ENCODE peak calls at places on chromosomes 13 and 19, in nine cellular contexts. Z is tibial nerve; N is IMR-90; Y is colonic mucosa; U is adrenal gland; Q is K562; X is body of pancreas; R is CD8-positive, alpha-beta T cell; D is Peyer's patch. B is an unnamed sample.

GRCh38 chr13:111941845-111942447 is 125.0 kb upstream of the SOX1 start:
- DNase-seq in R (peak; percentile 15), Z (no peak), Q (no peak), D (no peak), X (no peak), U (no peak), N (no peak), Y (no peak), B (no peak)

GRCh38 chr19:4686700-4687099 is 16.6 kb upstream of the MYDGF start:
- DNase-seq in Y (no peak), R (no peak), Z (no peak), X (no peak), D (no peak), N (no peak), Q (no peak), U (no peak), B (no peak)

GRCh38 chr13:50989476-50989875 is 79.9 kb downstream of the RNASEH2B start:
- DNase-seq in N (no peak), D (no peak), U (no peak), Q (no peak), Z (peak; percentile 60), X (no peak), R (no peak), Y (no peak), B (no peak)

GRCh38 chr13:110834572-110834971 is 80.3 kb downstream of the ANKRD10 start:
- DNase-seq in Q (no peak), Z (no peak), U (no peak), D (no peak), R (no peak), X (no peak), Y (no peak), N (no peak), B (no peak)

GRCh38 chr19:58570770-58571574 is 2.2 kb downstream of the MZF1 start:
- DNase-seq in Q (no peak), Z (no peak), X (peak; percentile 13), U (peak; percentile 13), N (no peak), D (peak; percentile 45), Y (peak; percentile 20), R (no peak), B (no peak)

GRCh38 chr13:27920677-27921420 is 1.0 kb downstream of the PDX1 start:
- DNase-seq in Y (no peak), U (no peak), X (peak; percentile 26), Z (no peak), D (no peak), N (peak; percentile 6), R (no peak), Q (no peak), B (no peak)

GRCh38 chr13:33125821-33126570 is 109.8 kb downstream of the KL start:
- DNase-seq in Z (peak; percentile 77), X (peak; percentile 29), D (peak; percentile 57), U (peak; percentile 88), Y (no peak), N (peak; percentile 97), R (no peak), Q (no peak), B (peak; percentile 59)

GRCh38 chr13:29564828-29565227 is 30.7 kb downstream of the SLC7A1 start:
- DNase-seq in X (no peak), N (no peak), Y (no peak), U (no peak), Z (no peak), Q (no peak), R (no peak), D (no peak), B (no peak)

GRCh38 chr13:33727356-33728083 is 90.4 kb upstream of the RFC3 start:
- DNase-seq in Q (no peak), D (no peak), X (no peak), Y (no peak), Z (no peak), U (no peak), N (no peak), R (no peak), B (no peak)

GRCh38 chr13:85371254-85371653 is 428.0 kb downstream of the SLITRK6 start:
- DNase-seq in R (no peak), Q (no peak), U (no peak), N (no peak), Y (no peak), D (no peak), X (no peak), Z (no peak), B (no peak)

GRCh38 chr13:73981595-73981994 is 152.6 kb downstream of the KLF12 start:
- DNase-seq in U (no peak), N (peak; percentile 51), X (no peak), Z (no peak), Q (no peak), Y (no peak), R (no peak), D (no peak), B (no peak)

GRCh38 chr13:34076943-34077703 is 259.2 kb downstream of the RFC3 start:
- DNase-seq in Q (no peak), N (peak; percentile 1), Y (no peak), D (no peak), X (no peak), Z (no peak), U (no peak), R (no peak), B (no peak)

GRCh38 chr19:3229346-3229743 is 4.9 kb downstream of the CELF5 start:
- DNase-seq in N (no peak), U (no peak), D (no peak), R (no peak), Y (no peak), Q (no peak), Z (no peak), X (no peak), B (no peak)

DNA sequence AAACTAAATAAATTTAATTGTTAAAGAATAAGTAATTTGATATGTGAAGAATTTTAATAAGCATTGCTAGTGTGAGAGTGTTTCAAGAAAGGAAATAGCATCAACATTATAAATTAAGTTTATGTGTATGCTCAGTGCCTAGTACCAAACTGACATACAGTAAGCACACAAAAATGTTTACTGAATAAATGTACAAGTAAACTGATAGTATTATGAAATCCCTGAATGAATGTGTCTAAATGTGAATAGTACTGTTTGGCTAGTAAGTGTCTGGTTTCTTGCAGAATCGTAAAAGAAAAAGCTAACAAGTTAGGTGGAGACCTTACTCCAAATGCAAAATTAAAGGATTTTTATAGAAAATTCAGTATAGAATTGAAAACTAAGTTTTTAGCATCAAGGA is 233.6 kb downstream of the PCDH9 start:
- DNase-seq in N (peak; percentile 18), R (no peak), Z (no peak), X (no peak), D (no peak), U (no peak), Q (no peak), Y (no peak), B (no peak)
- H3K4me3 ChIP-seq in N (no peak overlapping the region), R (no peak overlapping the region), Z (no peak overlapping the region), X (no peak overlapping the region), D (no peak overlapping the region), U (no peak overlapping the region), Q (no peak overlapping the region), Y (no peak overlapping the region), B (no peak overlapping the region)

DNA sequence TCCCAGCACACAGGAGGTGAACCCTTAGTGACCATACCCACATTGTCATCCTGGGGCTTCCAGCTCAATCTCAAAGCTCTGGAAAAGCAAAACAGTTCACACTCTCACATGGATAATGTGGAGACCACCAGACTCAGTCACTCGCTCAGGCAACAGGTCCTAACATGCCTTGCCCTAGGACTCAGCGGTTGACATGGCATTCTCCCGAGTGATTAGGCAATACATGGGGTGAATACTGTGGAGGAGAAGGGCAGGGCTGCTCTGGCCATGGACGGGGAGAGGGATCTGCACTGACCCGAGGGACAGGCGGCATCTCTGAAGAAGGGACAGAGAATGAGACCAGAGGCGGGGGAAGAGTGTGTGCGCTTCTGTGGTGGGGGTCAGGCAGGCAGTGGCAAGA is 44.4 kb upstream of the EPHX3 start:
- DNase-seq in R (no peak), N (no peak), Y (no peak), U (peak; percentile 60), X (no peak), Q (no peak), D (no peak), Z (no peak), B (no peak)
- H3K4me1 ChIP-seq in R (peaks cover 71% of the 10 kb centered on the region), N (peaks cover 28% of the 10 kb centered on the region), Y (peaks cover 34% of the 10 kb centered on the region), U (peaks cover 89% of the 10 kb centered on the region), X (peaks cover 78% of the 10 kb centered on the region), Q (peaks cover 29% of the 10 kb centered on the region), D (peaks cover 67% of the 10 kb centered on the region), Z (peaks cover 72% of the 10 kb centered on the region), B (peaks cover 24% of the 10 kb centered on the region)

DNA sequence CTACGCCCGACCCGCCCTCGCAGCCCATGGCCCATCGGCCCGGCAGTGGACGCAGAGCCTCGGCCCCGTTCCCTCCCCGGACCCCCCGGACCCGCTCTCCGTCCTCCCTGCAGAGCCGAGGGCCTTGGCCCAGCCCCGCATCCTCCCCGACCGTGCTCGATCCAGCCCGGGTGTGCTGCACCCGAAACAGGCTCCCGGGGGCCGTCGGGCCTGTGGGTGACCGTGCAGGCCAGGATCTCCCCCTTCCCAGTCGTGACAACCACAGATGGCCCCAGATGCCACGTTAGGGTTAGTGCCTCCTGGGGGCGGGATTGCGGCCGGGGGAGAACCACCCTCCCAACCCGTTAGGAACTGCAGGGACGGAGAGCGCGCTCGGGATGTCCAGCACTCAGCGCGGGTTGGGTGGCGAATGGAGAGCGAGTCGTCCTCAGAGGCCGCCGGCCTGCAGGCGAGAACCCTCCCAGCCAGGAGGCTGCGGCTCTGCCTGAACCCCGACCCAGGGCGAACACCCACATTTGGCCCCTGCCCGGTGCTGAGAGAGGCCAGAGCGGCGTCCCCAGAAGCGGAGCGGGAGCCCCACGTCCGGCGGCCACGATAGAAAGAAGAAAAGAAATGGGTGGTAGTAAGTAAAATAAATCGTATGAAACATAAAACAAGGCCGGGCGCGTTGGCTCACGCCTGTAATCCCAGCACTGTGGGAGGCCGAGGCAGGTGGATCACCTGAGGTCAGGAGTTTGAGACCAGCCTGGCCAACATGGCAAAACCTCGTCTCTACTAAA is 6.7 kb upstream of the MADCAM1 start:
- DNase-seq in N (peak; percentile 8), Z (no peak), U (peak; percentile 53), D (no peak), Q (no peak), X (peak; percentile 49), Y (no peak), R (no peak), B (no peak)
- TF ChIP-seq CTCF in N (no peak), Z (no peak), U (no peak), D (no peak), Q (no peak), X (no peak), Y (no peak), R (no peak), B (no peak)

GRCh38 chr19:49061445-49061844 is 3.2 kb downstream of the NTF4 start:
- DNase-seq in N (no peak), U (no peak), Q (peak; percentile 20), X (no peak), D (no peak), R (no peak), Y (no peak), Z (no peak), B (no peak)

GRCh38 chr19:49064768-49065611 is at the start of gene NTF4:
- DNase-seq in U (no peak), Q (peak; percentile 74), D (no peak), N (no peak), R (no peak), Y (peak; percentile 20), Z (no peak), X (no peak), B (peak; percentile 69)

GRCh38 chr19:49061000-49061399 is 3.5 kb upstream of the CGB7 start:
- DNase-seq in Z (no peak), U (no peak), D (no peak), N (no peak), Q (no peak), X (no peak), Y (no peak), R (no peak), B (no peak)

GRCh38 chr19:49065905-49066512 is 1.4 kb upstream of the NTF4 start:
- DNase-seq in Y (no peak), X (no peak), Q (no peak), N (no peak), Z (no peak), D (no peak), R (no peak), U (no peak), B (no peak)

GRCh38 chr19:49064029-49064629 is 489 bp downstream of the NTF4 start:
- DNase-seq in D (no peak), Y (no peak), N (no peak), Z (no peak), R (no peak), X (no peak), U (no peak), Q (no peak), B (no peak)
- H3K4me3 ChIP-seq in D (no peak overlapping the region), Y (no peak overlapping the region), N (no peak overlapping the region), Z (no peak overlapping the region), R (no peak overlapping the region), X (no peak overlapping the region), U (no peak overlapping the region), Q (no peak overlapping the region), B (no peak overlapping the region)